ENCODE peak calls at places on chromosomes 11 and 22, in eight cellular contexts. J, G, W, N, R, C, H and O are unnamed samples.

GRCh38 chr11:125401235-125401634 is 94.8 kb downstream of the FEZ1 start:
- DNase-seq in G (no peak), C (peak), N (no peak), R (no peak), W (no peak), H (no peak), J (no peak), O (peak)

GRCh38 chr11:134372536-134372935 is 39.5 kb downstream of the B3GAT1 start:
- DNase-seq in W (no peak), H (no peak), G (no peak), R (no peak), C (peak), J (no peak), N (no peak), O (no peak)

GRCh38 chr11:35036642-35037041 is 102.3 kb upstream of the CD44 start:
- DNase-seq in C (no peak), W (no peak), N (no peak), R (no peak), H (no peak), J (no peak), G (no peak), O (no peak)

GRCh38 chr22:37752189-37753061 is 55.3 kb upstream of the GCAT start:
- DNase-seq in W (peak), N (peak), G (no peak), R (peak), J (peak), C (peak), H (no peak), O (no peak)

GRCh38 chr22:24595863-24596262 is 3.0 kb upstream of the LRRC75B start:
- DNase-seq in R (no peak), W (no peak), N (no peak), G (no peak), H (no peak), J (no peak), C (peak), O (no peak)

GRCh38 chr11:90446207-90446606 is 223.4 kb upstream of the CHORDC1 start:
- DNase-seq in J (no peak), C (no peak), W (no peak), H (no peak), G (no peak), R (no peak), N (no peak), O (no peak)

GRCh38 chr22:17891427-17892167 is 117.3 kb upstream of the BID start:
- DNase-seq in C (no peak), R (peak), G (no peak), H (no peak), J (no peak), N (peak), W (no peak), O (peak)

GRCh38 chr11:44229664-44230063 is 80.3 kb downstream of the ALX4 start:
- DNase-seq in J (no peak), H (no peak), C (no peak), G (no peak), R (no peak), W (no peak), N (no peak), O (no peak)

GRCh38 chr22:25141994-25142620 is 57.6 kb upstream of the CRYBB3 start:
- DNase-seq in N (no peak), J (no peak), C (no peak), R (no peak), G (no peak), H (no peak), W (no peak), O (no peak)

GRCh38 chr11:5994791-5995190 is 8.0 kb upstream of the OR52L1 start:
- DNase-seq in H (no peak), G (no peak), W (no peak), N (no peak), R (no peak), J (no peak), C (peak), O (no peak)

DNA sequence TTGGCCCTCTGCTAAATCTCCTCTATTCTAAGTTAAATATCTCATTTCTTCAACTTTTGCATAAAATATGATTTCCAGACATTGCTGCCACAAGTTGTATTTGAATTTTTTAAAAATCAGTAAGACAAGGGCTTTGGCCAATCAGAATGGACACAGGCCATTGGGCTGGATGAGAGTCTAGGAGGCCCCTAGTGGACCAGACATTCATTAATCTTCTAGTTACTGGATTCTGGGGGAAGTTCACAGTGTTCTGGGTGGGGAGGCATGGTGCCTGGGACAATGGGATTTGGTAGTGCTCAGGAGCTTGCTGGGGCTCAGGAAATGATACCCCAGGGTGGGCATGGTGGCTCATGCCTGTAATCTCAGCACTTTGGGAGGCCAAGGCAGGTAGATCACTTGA is 12.4 kb upstream of the SORL1 start:
- DNase-seq in J (no peak), W (no peak), C (no peak), R (no peak), N (no peak), H (no peak), G (no peak), O (no peak)
- H3K27ac ChIP-seq in J (no peak), W (no peak), C (no peak), R (no peak), N (no peak), H (no peak), G (no peak), O (no peak)

DNA sequence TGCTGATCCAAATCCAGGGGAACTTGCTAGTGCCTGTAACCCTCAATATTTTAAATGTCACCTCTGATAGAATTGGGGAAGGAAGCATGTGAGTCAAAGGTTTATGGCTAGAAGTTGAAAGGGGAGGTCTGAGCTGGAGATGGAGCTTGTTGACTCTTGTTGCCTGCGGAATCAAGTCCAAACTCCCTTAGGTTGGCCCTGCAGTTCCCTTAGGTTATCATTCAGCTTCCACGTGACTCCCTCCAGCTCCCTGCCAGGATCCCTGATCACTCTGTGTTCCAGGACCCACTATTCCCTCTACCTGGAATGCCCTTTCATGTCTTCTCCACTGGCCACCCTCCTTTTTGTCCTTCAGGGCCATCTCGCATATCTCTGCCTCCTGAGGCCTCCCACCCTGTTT is 26.2 kb upstream of the LIPT2 start:
- DNase-seq in J (no peak), G (no peak), W (no peak), H (no peak), R (no peak), C (no peak), N (no peak), O (no peak)
- H3K27ac ChIP-seq in J (no peak), G (no peak), W (no peak), H (no peak), R (no peak), C (no peak), N (no peak), O (no peak)

DNA sequence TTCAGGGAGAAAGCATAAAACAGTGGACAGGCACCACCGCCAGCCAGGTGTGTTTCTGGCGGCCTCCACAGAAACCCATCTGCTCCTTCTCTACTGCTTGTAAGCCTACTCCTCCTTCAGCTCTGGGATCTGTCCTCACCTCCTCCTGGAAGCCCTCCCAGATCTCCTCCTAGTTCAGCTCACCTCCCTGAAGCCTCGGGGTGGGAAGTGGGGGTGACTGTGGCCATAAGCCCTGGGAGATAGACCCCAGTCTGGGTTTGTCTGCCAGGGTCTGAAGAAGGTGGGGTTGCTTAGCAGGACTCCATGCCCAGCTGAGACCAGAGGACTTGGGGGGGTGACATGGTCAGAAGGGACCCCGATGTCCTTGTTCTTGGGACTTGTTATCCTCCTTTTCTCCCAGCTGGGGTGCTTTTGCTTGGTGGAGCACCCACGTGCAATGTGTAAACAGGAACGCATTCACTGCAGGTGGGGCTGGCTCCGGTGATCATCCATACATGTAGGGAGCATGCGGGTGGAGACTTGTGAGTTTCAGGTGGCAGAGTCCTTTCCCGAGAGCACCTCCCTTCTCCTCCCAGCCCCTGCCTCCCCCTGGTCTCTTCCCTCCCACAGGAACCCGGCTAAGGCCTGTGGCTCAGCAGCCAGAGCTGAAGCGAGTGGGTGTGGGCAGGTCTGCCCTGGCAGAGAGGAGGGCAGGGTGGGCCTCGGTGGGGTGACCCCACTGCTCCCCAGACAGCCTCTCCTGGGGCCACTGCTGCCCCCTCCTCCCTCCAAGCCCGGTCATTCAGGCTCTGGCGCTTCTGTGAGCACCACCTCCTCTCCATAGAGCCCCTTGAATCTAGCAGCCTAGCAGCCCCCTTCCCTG is 25.9 kb downstream of the MRGPRG start:
- DNase-seq in W (no peak), N (no peak), G (no peak), C (no peak), R (no peak), H (no peak), J (no peak), O (no peak)
- H3K27ac ChIP-seq in W (no peak), N (no peak), G (no peak), C (no peak), R (no peak), H (no peak), J (no peak), O (no peak)

GRCh38 chr22:20788627-20789344 is 14.9 kb downstream of the SERPIND1 start:
- DNase-seq in G (no peak), W (no peak), N (no peak), J (no peak), H (no peak), R (no peak), C (no peak), O (no peak)
- H3K27ac ChIP-seq in G (no peak), W (no peak), N (peak), J (no peak), H (no peak), R (no peak), C (no peak), O (peak)

GRCh38 chr22:26547837-26548236 is 35.6 kb upstream of the TFIP11 start:
- DNase-seq in G (no peak), C (no peak), N (no peak), W (no peak), R (no peak), J (no peak), H (no peak), O (no peak)
- H3K27ac ChIP-seq in G (no peak), C (no peak), N (no peak), W (no peak), R (no peak), J (no peak), H (no peak), O (no peak)

GRCh38 chr22:29519996-29520395 is 33.6 kb downstream of the THOC5 start:
- DNase-seq in W (no peak), R (no peak), C (no peak), J (no peak), G (no peak), N (no peak), H (no peak), O (no peak)
- H3K27ac ChIP-seq in W (no peak), R (no peak), C (no peak), J (no peak), G (no peak), N (no peak), H (no peak), O (no peak)

GRCh38 chr22:19680287-19680881 is 33.9 kb upstream of the SEPTIN5 start:
- DNase-seq in R (no peak), J (no peak), W (no peak), G (no peak), N (no peak), C (no peak), H (no peak), O (no peak)

GRCh38 chr22:19681863-19682245 is 32.4 kb upstream of the SEPTIN5 start:
- DNase-seq in W (no peak), G (no peak), N (no peak), R (no peak), C (no peak), H (no peak), J (no peak), O (no peak)

GRCh38 chr22:19680911-19681862 is 33.1 kb upstream of the SEPTIN5 start:
- DNase-seq in G (no peak), W (no peak), H (no peak), R (no peak), C (no peak), J (peak), N (no peak), O (no peak)

GRCh38 chr22:19678949-19679348 is 35.4 kb upstream of the SEPTIN5 start:
- DNase-seq in J (no peak), W (no peak), H (no peak), C (no peak), R (no peak), G (no peak), N (no peak), O (no peak)

DNA sequence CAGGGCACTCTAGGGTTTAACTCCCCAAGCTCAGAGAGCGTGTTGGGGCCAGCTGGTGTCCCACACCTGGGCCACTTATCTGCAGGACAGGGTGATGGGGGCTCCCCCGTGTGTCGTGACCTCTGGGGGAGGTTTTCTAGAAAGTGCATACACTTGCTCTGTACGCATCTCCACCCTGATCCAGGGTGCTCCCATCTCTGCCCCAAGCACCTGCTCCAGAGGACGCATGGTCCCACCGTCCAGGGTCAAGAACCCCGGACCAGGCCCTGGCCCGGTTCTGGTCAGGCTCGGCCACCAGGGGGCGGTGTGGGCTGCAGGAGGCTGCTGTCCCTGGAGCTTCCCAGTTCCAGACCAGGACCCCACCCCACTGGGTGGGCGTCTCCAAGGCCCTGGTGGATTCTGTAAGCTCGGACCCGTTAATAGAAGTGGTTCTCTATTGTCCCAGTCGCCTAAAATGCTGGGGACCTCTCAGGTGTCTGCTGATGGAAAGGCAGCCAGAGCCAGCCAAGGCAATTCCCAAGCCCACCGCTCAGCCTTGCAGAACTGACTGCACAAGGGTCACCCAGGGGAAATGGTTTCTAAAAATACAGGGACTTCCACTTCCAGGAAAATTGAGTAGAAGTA is 34.7 kb upstream of the SEPTIN5 start:
- DNase-seq in W (peak), H (no peak), N (no peak), R (peak), C (peak), G (peak), J (no peak), O (no peak)
- H3K27ac ChIP-seq in W (no peak), H (no peak), N (no peak), R (no peak), C (no peak), G (no peak), J (no peak), O (no peak)

DNA sequence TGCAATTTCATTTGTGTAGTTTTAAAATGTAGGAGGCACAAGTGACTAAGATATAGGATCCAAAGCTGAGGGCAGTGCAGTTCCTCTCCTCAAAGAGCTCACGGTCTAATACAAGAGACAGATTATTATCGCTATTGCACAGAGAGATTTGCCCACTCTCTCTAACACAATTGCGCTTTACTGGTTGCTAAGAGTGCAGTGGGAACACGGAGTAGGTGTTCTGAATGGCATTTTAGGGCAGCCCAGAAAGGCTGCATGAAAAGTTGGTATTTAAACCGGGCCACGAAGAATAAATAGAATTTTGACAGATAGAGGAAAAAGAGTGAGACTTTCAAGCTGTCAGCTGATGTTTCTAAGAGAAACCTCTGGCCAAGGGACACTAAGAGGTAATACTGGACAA is 79.5 kb downstream of the BLID start:
- DNase-seq in W (no peak), R (no peak), C (no peak), G (no peak), J (no peak), N (no peak), H (no peak), O (no peak)
- H3K27ac ChIP-seq in W (no peak), R (no peak), C (no peak), G (no peak), J (no peak), N (no peak), H (no peak), O (no peak)

DNA sequence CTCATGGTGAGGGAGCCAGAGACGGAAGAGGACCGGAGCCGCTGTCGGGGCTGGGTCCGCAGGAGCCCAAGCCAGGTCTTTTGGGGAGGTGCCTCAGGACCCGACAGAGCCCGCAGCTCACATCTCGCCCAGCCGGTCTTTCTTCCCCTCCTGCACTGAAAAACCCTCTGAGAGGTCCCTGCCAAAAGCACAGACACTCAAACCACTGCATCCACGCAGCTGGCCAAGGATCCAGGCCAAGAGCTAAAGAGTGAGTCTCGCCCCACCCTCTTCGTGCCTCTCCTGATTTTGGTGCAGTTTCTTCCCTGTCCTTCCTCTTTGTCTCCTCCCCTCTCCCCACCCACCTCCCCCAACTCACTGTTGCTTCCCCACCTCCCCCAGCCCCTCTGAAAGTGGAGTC is 97.2 kb downstream of the ST3GAL4 start:
- DNase-seq in G (no peak), W (no peak), R (no peak), J (no peak), N (peak), H (no peak), C (no peak), O (no peak)
- H3K27ac ChIP-seq in G (no peak), W (no peak), R (no peak), J (no peak), N (no peak), H (no peak), C (no peak), O (no peak)